ENCODE peak calls at places on chromosomes 3 and 15, in five cellular contexts. Y, R, W, T and U are unnamed samples.

GRCh38 chr3:120713262-120713661 is 29.1 kb downstream of the RABL3 start:
- DNase-seq in Y (no peak), R (no peak), W (no peak), T (no peak), U (no peak)

GRCh38 chr3:152100491-152101086 is 168.1 kb upstream of the MBNL1 start:
- DNase-seq in Y (no peak), R (no peak), W (no peak), T (peak), U (no peak)

GRCh38 chr15:81007428-81008064 is 6.8 kb downstream of the TLNRD1 start:
- DNase-seq in Y (no peak), R (no peak), W (no peak), T (no peak), U (no peak)

GRCh38 chr3:116341916-116342315 is 103.4 kb downstream of the LSAMP start:
- DNase-seq in Y (no peak), R (no peak), W (no peak), T (no peak), U (no peak)

GRCh38 chr15:44713006-44713966 is 2.0 kb downstream of the B2M start:
- DNase-seq in Y (no peak), R (no peak), W (no peak), T (no peak), U (no peak)

GRCh38 chr3:42020681-42021307 is 58.9 kb upstream of the ULK4 start:
- DNase-seq in Y (no peak), R (no peak), W (no peak), T (no peak), U (no peak)

GRCh38 chr3:35194666-35195065 is 444.7 kb upstream of the ARPP21 start:
- DNase-seq in Y (no peak), R (no peak), W (no peak), T (no peak), U (no peak)

GRCh38 chr3:83715307-83715706 is 1243.5 kb upstream of the CADM2 start:
- DNase-seq in Y (no peak), R (no peak), W (no peak), T (no peak), U (no peak)

GRCh38 chr15:70669006-70669602 is 94.3 kb downstream of the UACA start:
- DNase-seq in Y (no peak), R (no peak), W (no peak), T (no peak), U (no peak)